ENCODE peak calls at places on chromosome 16, in five cellular contexts. A, M, W, B and O are unnamed samples.
A peak's percentile ranks its signal among the peaks of the same experiment; 100 is the strongest.

GRCh38 chr16:48535831-48536599 is 74.0 kb downstream of the N4BP1 start:
- DNase-seq in W (no peak), B (no peak), M (peak; percentile 47), A (peak; percentile 31), O (no peak)

GRCh38 chr16:620700-621525 is 9.9 kb upstream of the WFIKKN1 start:
- DNase-seq in B (no peak), M (no peak), A (no peak), W (no peak), O (no peak)

GRCh38 chr16:61780161-61780560 is 256.1 kb downstream of the CDH8 start:
- DNase-seq in W (no peak), A (no peak), M (no peak), B (no peak), O (no peak)

GRCh38 chr16:20114356-20114755 is 40.7 kb upstream of the GPR139 start:
- DNase-seq in B (no peak), W (no peak), A (no peak), M (no peak), O (peak; percentile 33)

GRCh38 chr16:85437161-85438052 is 175.7 kb upstream of the GSE1 start:
- DNase-seq in A (no peak), W (no peak), B (no peak), M (no peak), O (peak; percentile 84)

GRCh38 chr16:83609178-83609577 is 198.6 kb upstream of the HSBP1 start:
- DNase-seq in W (no peak), B (no peak), M (no peak), A (no peak), O (no peak)

GRCh38 chr16:30065943-30066881 is 652 bp downstream of the ALDOA start:
- DNase-seq in W (no peak), M (no peak), A (peak; percentile 70), B (no peak), O (peak; percentile 43)

GRCh38 chr16:85902366-85903155 is 3.6 kb downstream of the IRF8 start:
- DNase-seq in M (no peak), B (no peak), A (no peak), W (no peak), O (peak; percentile 44)

GRCh38 chr16:51151951-51152663 is 1.0 kb upstream of the SALL1 start:
- DNase-seq in B (no peak), A (peak; percentile 80), W (no peak), M (peak; percentile 78), O (no peak)

GRCh38 chr16:2142942-2143868 is 5.2 kb upstream of the RAB26 start:
- DNase-seq in B (no peak), A (no peak), W (no peak), M (no peak), O (no peak)

GRCh38 chr16:88948781-88949490 is 28.1 kb downstream of the CBFA2T3 start:
- DNase-seq in B (no peak), A (no peak), M (no peak), W (no peak), O (no peak)

GRCh38 chr16:86170720-86171119 is 271.8 kb downstream of the IRF8 start:
- DNase-seq in A (peak; percentile 28), W (no peak), B (no peak), M (no peak), O (no peak)

GRCh38 chr16:30755955-30756780 is 5.7 kb downstream of the CFAP119 start:
- DNase-seq in M (no peak), A (no peak), W (no peak), B (no peak), O (no peak)

GRCh38 chr16:6496996-6497395 is 835.6 kb upstream of the RBFOX1 start:
- DNase-seq in W (no peak), M (no peak), A (no peak), B (no peak), O (no peak)

GRCh38 chr16:1466968-1467521 is 7.8 kb downstream of the CLCN7 start:
- DNase-seq in M (no peak), A (peak; percentile 4), B (no peak), W (no peak), O (no peak)

GRCh38 chr16:11851301-11852091 is at the start of gene RSL1D1:
- DNase-seq in B (peak; percentile 84), M (peak; percentile 77), A (peak; percentile 91), W (peak; percentile 90), O (peak; percentile 95)

GRCh38 chr16:4015275-4015990 is 100.8 kb downstream of the ADCY9 start:
- DNase-seq in M (no peak), W (no peak), A (no peak), B (no peak), O (peak; percentile 90)

GRCh38 chr16:50587543-50587942 is 39.3 kb downstream of the NKD1 start:
- DNase-seq in W (no peak), B (no peak), M (no peak), A (no peak), O (no peak)